ENCODE peak calls at places on chromosomes 1 and 21, in eight cellular contexts. R, M, Z, A, W, E, G and L are unnamed samples.

GRCh38 chr1:209593747-209594146 is 10.2 kb downstream of the CAMK1G start:
- DNase-seq in R (no peak), M (peak; percentile 36), Z (no peak), A (no peak), W (no peak), E (no peak), G (no peak), L (no peak)

GRCh38 chr21:33247596-33247995 is 17.9 kb downstream of the IFNAR2 start:
- DNase-seq in R (no peak), M (no peak), Z (no peak), A (no peak), W (no peak), E (no peak), G (no peak), L (no peak)

GRCh38 chr1:27971674-27972073 is 11.9 kb downstream of the XKR8 start:
- DNase-seq in R (no peak), M (no peak), Z (peak; percentile 29), A (peak; percentile 5), W (no peak), E (no peak), G (no peak), L (peak; percentile 67)

GRCh38 chr1:65429806-65430205 is 9.3 kb downstream of the LEPR start:
- DNase-seq in R (no peak), M (no peak), Z (peak; percentile 27), A (no peak), W (no peak), E (no peak), G (no peak), L (peak; percentile 91)

GRCh38 chr1:17119076-17119743 is at the start of gene PADI2:
- DNase-seq in R (peak; percentile 91), M (peak; percentile 88), Z (peak; percentile 51), A (no peak), W (no peak), E (peak; percentile 26), G (no peak), L (peak; percentile 54)

GRCh38 chr1:189605236-189605635 is 872.4 kb downstream of the BRINP3 start:
- DNase-seq in R (no peak), M (no peak), Z (no peak), A (no peak), W (no peak), E (no peak), G (no peak), L (no peak)

GRCh38 chr1:116945996-116946395 is 36.3 kb downstream of the PTGFRN start:
- DNase-seq in R (no peak), M (no peak), Z (no peak), A (no peak), W (no peak), E (no peak), G (no peak), L (no peak)

GRCh38 chr1:235888119-235888643 is 21.5 kb upstream of the LYST start:
- DNase-seq in R (no peak), M (no peak), Z (no peak), A (no peak), W (no peak), E (peak; percentile 45), G (no peak), L (no peak)

GRCh38 chr1:198556969-198557368 is 16.5 kb upstream of the ATP6V1G3 start:
- DNase-seq in R (no peak), M (no peak), Z (peak; percentile 45), A (no peak), W (no peak), E (peak; percentile 39), G (peak; percentile 97), L (no peak)

GRCh38 chr1:181015258-181015630 is 7.4 kb downstream of the STX6 start:
- DNase-seq in R (no peak), M (no peak), Z (no peak), A (no peak), W (no peak), E (no peak), G (peak; percentile 89), L (no peak)

GRCh38 chr1:16013220-16013907 is 4.5 kb downstream of the HSPB7 start:
- DNase-seq in R (no peak), M (peak; percentile 76), Z (peak; percentile 81), A (no peak), W (peak; percentile 92), E (peak; percentile 63), G (peak; percentile 54), L (peak; percentile 79)

GRCh38 chr1:205373022-205373421 is 16.3 kb upstream of the KLHDC8A start:
- DNase-seq in R (no peak), M (peak; percentile 47), Z (no peak), A (no peak), W (no peak), E (no peak), G (no peak), L (no peak)

GRCh38 chr1:195082183-195082582 is 1526.1 kb downstream of the KCNT2 start:
- DNase-seq in R (no peak), M (no peak), Z (no peak), A (no peak), W (no peak), E (no peak), G (no peak), L (no peak)

GRCh38 chr1:224726783-224727182 is 110.7 kb downstream of the CNIH3 start:
- DNase-seq in R (no peak), M (no peak), Z (no peak), A (no peak), W (peak; percentile 80), E (no peak), G (no peak), L (no peak)

GRCh38 chr1:186872356-186872755 is 43.6 kb downstream of the PLA2G4A start:
- DNase-seq in R (no peak), M (no peak), Z (no peak), A (no peak), W (no peak), E (no peak), G (no peak), L (no peak)

GRCh38 chr1:11342677-11343076 is 69.7 kb downstream of the UBIAD1 start:
- DNase-seq in R (no peak), M (peak; percentile 90), Z (no peak), A (no peak), W (no peak), E (no peak), G (no peak), L (no peak)

GRCh38 chr1:86137458-86137857 is 19.1 kb downstream of the COL24A1 start:
- DNase-seq in R (no peak), M (no peak), Z (no peak), A (no peak), W (no peak), E (no peak), G (peak; percentile 69), L (no peak)